ENCODE peak calls at places on chromosomes 11 and 22, in six cellular contexts. One of them, this sample, is unnamed.

GRCh38 chr11:66639066-66639813 is 737 bp downstream of the RBM4 start:
- DNase-seq in HAP-1: no peak
- DNase-seq in stimulated activated CD4-positive, alpha-beta T cell treated with anti-CD3 and anti-CD28 coated beads, Interleukin-12 subunit alpha, Interleukin-12 subunit beta, amount 100 ng/mL, for 48 hours: no peak
- DNase-seq in fibroblast of lung: peak
- DNase-seq in HFFc6: peak
- DNase-seq in left ventricle myocardium superior: no peak
- DNase-seq in this sample: peak

GRCh38 chr11:41250408-41250807 is 209.0 kb downstream of the LRRC4C start:
- DNase-seq in HFFc6: no peak
- DNase-seq in stimulated activated CD4-positive, alpha-beta T cell treated with anti-CD3 and anti-CD28 coated beads, Interleukin-12 subunit alpha, Interleukin-12 subunit beta, amount 100 ng/mL, for 48 hours: no peak
- DNase-seq in left ventricle myocardium superior: no peak
- DNase-seq in HAP-1: no peak
- DNase-seq in fibroblast of lung: no peak
- DNase-seq in this sample: no peak

GRCh38 chr11:31874631-31875191 is 63.6 kb upstream of the PAX6 start:
- DNase-seq in HFFc6: no peak
- DNase-seq in fibroblast of lung: no peak
- DNase-seq in left ventricle myocardium superior: no peak
- DNase-seq in HAP-1: no peak
- DNase-seq in stimulated activated CD4-positive, alpha-beta T cell treated with anti-CD3 and anti-CD28 coated beads, Interleukin-12 subunit alpha, Interleukin-12 subunit beta, amount 100 ng/mL, for 48 hours: no peak
- DNase-seq in this sample: no peak

GRCh38 chr11:65316979-65317786 is 2.5 kb downstream of the CDC42EP2 start:
- DNase-seq in fibroblast of lung: peak
- DNase-seq in left ventricle myocardium superior: peak
- DNase-seq in stimulated activated CD4-positive, alpha-beta T cell treated with anti-CD3 and anti-CD28 coated beads, Interleukin-12 subunit alpha, Interleukin-12 subunit beta, amount 100 ng/mL, for 48 hours: no peak
- DNase-seq in HAP-1: no peak
- DNase-seq in HFFc6: peak
- DNase-seq in this sample: peak

GRCh38 chr11:77340501-77340900 is 39.0 kb upstream of the GDPD4 start:
- DNase-seq in HAP-1: no peak
- DNase-seq in fibroblast of lung: no peak
- DNase-seq in stimulated activated CD4-positive, alpha-beta T cell treated with anti-CD3 and anti-CD28 coated beads, Interleukin-12 subunit alpha, Interleukin-12 subunit beta, amount 100 ng/mL, for 48 hours: no peak
- DNase-seq in left ventricle myocardium superior: no peak
- DNase-seq in HFFc6: no peak
- DNase-seq in this sample: peak

GRCh38 chr11:45180158-45180887 is 33.9 kb downstream of the PRDM11 start:
- DNase-seq in stimulated activated CD4-positive, alpha-beta T cell treated with anti-CD3 and anti-CD28 coated beads, Interleukin-12 subunit alpha, Interleukin-12 subunit beta, amount 100 ng/mL, for 48 hours: no peak
- DNase-seq in left ventricle myocardium superior: peak
- DNase-seq in HFFc6: peak
- DNase-seq in fibroblast of lung: no peak
- DNase-seq in HAP-1: peak
- DNase-seq in this sample: no peak

GRCh38 chr11:39541945-39542351 is 1917.5 kb downstream of the LRRC4C start:
- DNase-seq in HFFc6: no peak
- DNase-seq in fibroblast of lung: no peak
- DNase-seq in HAP-1: no peak
- DNase-seq in left ventricle myocardium superior: no peak
- DNase-seq in stimulated activated CD4-positive, alpha-beta T cell treated with anti-CD3 and anti-CD28 coated beads, Interleukin-12 subunit alpha, Interleukin-12 subunit beta, amount 100 ng/mL, for 48 hours: no peak
- DNase-seq in this sample: no peak

GRCh38 chr11:67375320-67376021 is 2.1 kb upstream of the CLCF1 start:
- DNase-seq in left ventricle myocardium superior: no peak
- DNase-seq in fibroblast of lung: no peak
- DNase-seq in HFFc6: no peak
- DNase-seq in stimulated activated CD4-positive, alpha-beta T cell treated with anti-CD3 and anti-CD28 coated beads, Interleukin-12 subunit alpha, Interleukin-12 subunit beta, amount 100 ng/mL, for 48 hours: no peak
- DNase-seq in HAP-1: no peak
- DNase-seq in this sample: no peak

GRCh38 chr11:44624761-44625221 is 59.3 kb downstream of the CD82 start:
- DNase-seq in fibroblast of lung: no peak
- DNase-seq in left ventricle myocardium superior: no peak
- DNase-seq in HFFc6: no peak
- DNase-seq in stimulated activated CD4-positive, alpha-beta T cell treated with anti-CD3 and anti-CD28 coated beads, Interleukin-12 subunit alpha, Interleukin-12 subunit beta, amount 100 ng/mL, for 48 hours: no peak
- DNase-seq in HAP-1: no peak
- DNase-seq in this sample: no peak

GRCh38 chr11:19372381-19372780 is 131.6 kb upstream of the E2F8 start:
- DNase-seq in left ventricle myocardium superior: no peak
- DNase-seq in HFFc6: no peak
- DNase-seq in HAP-1: no peak
- DNase-seq in fibroblast of lung: no peak
- DNase-seq in stimulated activated CD4-positive, alpha-beta T cell treated with anti-CD3 and anti-CD28 coated beads, Interleukin-12 subunit alpha, Interleukin-12 subunit beta, amount 100 ng/mL, for 48 hours: no peak
- DNase-seq in this sample: no peak

GRCh38 chr11:69483170-69483569 is 1.7 kb downstream of the LINC01488 start:
- DNase-seq in left ventricle myocardium superior: peak
- DNase-seq in stimulated activated CD4-positive, alpha-beta T cell treated with anti-CD3 and anti-CD28 coated beads, Interleukin-12 subunit alpha, Interleukin-12 subunit beta, amount 100 ng/mL, for 48 hours: no peak
- DNase-seq in HFFc6: no peak
- DNase-seq in fibroblast of lung: no peak
- DNase-seq in HAP-1: no peak
- DNase-seq in this sample: no peak

GRCh38 chr11:34251640-34251980 is 106.2 kb downstream of the ABTB2 start:
- DNase-seq in HAP-1: no peak
- DNase-seq in fibroblast of lung: no peak
- DNase-seq in left ventricle myocardium superior: no peak
- DNase-seq in stimulated activated CD4-positive, alpha-beta T cell treated with anti-CD3 and anti-CD28 coated beads, Interleukin-12 subunit alpha, Interleukin-12 subunit beta, amount 100 ng/mL, for 48 hours: no peak
- DNase-seq in HFFc6: peak
- DNase-seq in this sample: peak

GRCh38 chr11:119550330-119550729 is 127.4 kb upstream of the THY1 start:
- DNase-seq in stimulated activated CD4-positive, alpha-beta T cell treated with anti-CD3 and anti-CD28 coated beads, Interleukin-12 subunit alpha, Interleukin-12 subunit beta, amount 100 ng/mL, for 48 hours: no peak
- DNase-seq in HFFc6: no peak
- DNase-seq in left ventricle myocardium superior: no peak
- DNase-seq in HAP-1: no peak
- DNase-seq in fibroblast of lung: peak
- DNase-seq in this sample: peak

GRCh38 chr11:443542-444199 is 1.9 kb upstream of the ANO9 start:
- DNase-seq in HAP-1: no peak
- DNase-seq in left ventricle myocardium superior: peak
- DNase-seq in fibroblast of lung: peak
- DNase-seq in HFFc6: no peak
- DNase-seq in stimulated activated CD4-positive, alpha-beta T cell treated with anti-CD3 and anti-CD28 coated beads, Interleukin-12 subunit alpha, Interleukin-12 subunit beta, amount 100 ng/mL, for 48 hours: no peak
- DNase-seq in this sample: peak

GRCh38 chr22:24146791-24147353 is 34.4 kb upstream of the SUSD2 start:
- DNase-seq in HFFc6: peak
- DNase-seq in HAP-1: no peak
- DNase-seq in stimulated activated CD4-positive, alpha-beta T cell treated with anti-CD3 and anti-CD28 coated beads, Interleukin-12 subunit alpha, Interleukin-12 subunit beta, amount 100 ng/mL, for 48 hours: no peak
- DNase-seq in fibroblast of lung: peak
- DNase-seq in left ventricle myocardium superior: peak
- DNase-seq in this sample: peak

GRCh38 chr11:35689081-35689996 is 26.8 kb downstream of the TRIM44 start:
- DNase-seq in HFFc6: no peak
- DNase-seq in fibroblast of lung: peak
- DNase-seq in HAP-1: no peak
- DNase-seq in stimulated activated CD4-positive, alpha-beta T cell treated with anti-CD3 and anti-CD28 coated beads, Interleukin-12 subunit alpha, Interleukin-12 subunit beta, amount 100 ng/mL, for 48 hours: no peak
- DNase-seq in left ventricle myocardium superior: no peak
- DNase-seq in this sample: no peak

GRCh38 chr11:68398870-68399865 is 61.4 kb upstream of the PPP6R3 start:
- DNase-seq in stimulated activated CD4-positive, alpha-beta T cell treated with anti-CD3 and anti-CD28 coated beads, Interleukin-12 subunit alpha, Interleukin-12 subunit beta, amount 100 ng/mL, for 48 hours: no peak
- DNase-seq in left ventricle myocardium superior: peak
- DNase-seq in HAP-1: no peak
- DNase-seq in HFFc6: no peak
- DNase-seq in fibroblast of lung: no peak
- DNase-seq in this sample: no peak

GRCh38 chr11:118705796-118706545 is 26.5 kb upstream of the TREH start:
- DNase-seq in fibroblast of lung: no peak
- DNase-seq in stimulated activated CD4-positive, alpha-beta T cell treated with anti-CD3 and anti-CD28 coated beads, Interleukin-12 subunit alpha, Interleukin-12 subunit beta, amount 100 ng/mL, for 48 hours: no peak
- DNase-seq in HFFc6: no peak
- DNase-seq in HAP-1: no peak
- DNase-seq in left ventricle myocardium superior: no peak
- DNase-seq in this sample: peak

GRCh38 chr22:30251661-30252226 is 5.2 kb upstream of the LIF start:
- DNase-seq in stimulated activated CD4-positive, alpha-beta T cell treated with anti-CD3 and anti-CD28 coated beads, Interleukin-12 subunit alpha, Interleukin-12 subunit beta, amount 100 ng/mL, for 48 hours: no peak
- DNase-seq in left ventricle myocardium superior: no peak
- DNase-seq in HFFc6: peak
- DNase-seq in HAP-1: no peak
- DNase-seq in fibroblast of lung: peak
- DNase-seq in this sample: peak

GRCh38 chr11:124977006-124977405 is 23.0 kb downstream of the CCDC15 start:
- DNase-seq in HFFc6: no peak
- DNase-seq in fibroblast of lung: peak
- DNase-seq in left ventricle myocardium superior: no peak
- DNase-seq in stimulated activated CD4-positive, alpha-beta T cell treated with anti-CD3 and anti-CD28 coated beads, Interleukin-12 subunit alpha, Interleukin-12 subunit beta, amount 100 ng/mL, for 48 hours: no peak
- DNase-seq in HAP-1: no peak
- DNase-seq in this sample: peak

GRCh38 chr11:285894-286220 is 3.1 kb upstream of the PGGHG start:
- DNase-seq in left ventricle myocardium superior: no peak
- DNase-seq in HAP-1: no peak
- DNase-seq in HFFc6: no peak
- DNase-seq in stimulated activated CD4-positive, alpha-beta T cell treated with anti-CD3 and anti-CD28 coated beads, Interleukin-12 subunit alpha, Interleukin-12 subunit beta, amount 100 ng/mL, for 48 hours: no peak
- DNase-seq in fibroblast of lung: no peak
- DNase-seq in this sample: no peak

GRCh38 chr11:109885006-109885405 is 208.2 kb upstream of the ZC3H12C start:
- DNase-seq in left ventricle myocardium superior: no peak
- DNase-seq in HFFc6: no peak
- DNase-seq in HAP-1: peak
- DNase-seq in fibroblast of lung: no peak
- DNase-seq in stimulated activated CD4-positive, alpha-beta T cell treated with anti-CD3 and anti-CD28 coated beads, Interleukin-12 subunit alpha, Interleukin-12 subunit beta, amount 100 ng/mL, for 48 hours: no peak
- DNase-seq in this sample: no peak

GRCh38 chr11:122248939-122249338 is 132.9 kb upstream of the BLID start:
- DNase-seq in HAP-1: no peak
- DNase-seq in left ventricle myocardium superior: no peak
- DNase-seq in HFFc6: no peak
- DNase-seq in fibroblast of lung: no peak
- DNase-seq in stimulated activated CD4-positive, alpha-beta T cell treated with anti-CD3 and anti-CD28 coated beads, Interleukin-12 subunit alpha, Interleukin-12 subunit beta, amount 100 ng/mL, for 48 hours: no peak
- DNase-seq in this sample: no peak

GRCh38 chr11:61022311-61023085 is 51.0 kb downstream of the CD6 start:
- DNase-seq in HAP-1: no peak
- DNase-seq in fibroblast of lung: no peak
- DNase-seq in left ventricle myocardium superior: no peak
- DNase-seq in stimulated activated CD4-positive, alpha-beta T cell treated with anti-CD3 and anti-CD28 coated beads, Interleukin-12 subunit alpha, Interleukin-12 subunit beta, amount 100 ng/mL, for 48 hours: no peak
- DNase-seq in HFFc6: no peak
- DNase-seq in this sample: no peak

GRCh38 chr11:3203221-3204043 is 15.2 kb downstream of the MRGPRG start:
- DNase-seq in HFFc6: no peak
- DNase-seq in fibroblast of lung: no peak
- DNase-seq in stimulated activated CD4-positive, alpha-beta T cell treated with anti-CD3 and anti-CD28 coated beads, Interleukin-12 subunit alpha, Interleukin-12 subunit beta, amount 100 ng/mL, for 48 hours: no peak
- DNase-seq in left ventricle myocardium superior: peak
- DNase-seq in HAP-1: no peak
- DNase-seq in this sample: peak

GRCh38 chr11:115893701-115894100 is 389.5 kb upstream of the CADM1 start:
- DNase-seq in left ventricle myocardium superior: no peak
- DNase-seq in HAP-1: no peak
- DNase-seq in stimulated activated CD4-positive, alpha-beta T cell treated with anti-CD3 and anti-CD28 coated beads, Interleukin-12 subunit alpha, Interleukin-12 subunit beta, amount 100 ng/mL, for 48 hours: no peak
- DNase-seq in fibroblast of lung: no peak
- DNase-seq in HFFc6: no peak
- DNase-seq in this sample: no peak

GRCh38 chr11:119339581-119340334 is 925 bp downstream of the C1QTNF5 start:
- DNase-seq in stimulated activated CD4-positive, alpha-beta T cell treated with anti-CD3 and anti-CD28 coated beads, Interleukin-12 subunit alpha, Interleukin-12 subunit beta, amount 100 ng/mL, for 48 hours: no peak
- DNase-seq in left ventricle myocardium superior: peak
- DNase-seq in fibroblast of lung: peak
- DNase-seq in HAP-1: no peak
- DNase-seq in HFFc6: no peak
- DNase-seq in this sample: peak

GRCh38 chr22:42553475-42554361 is at the start of gene SERHL2:
- DNase-seq in HAP-1: peak
- DNase-seq in stimulated activated CD4-positive, alpha-beta T cell treated with anti-CD3 and anti-CD28 coated beads, Interleukin-12 subunit alpha, Interleukin-12 subunit beta, amount 100 ng/mL, for 48 hours: peak
- DNase-seq in fibroblast of lung: peak
- DNase-seq in HFFc6: peak
- DNase-seq in left ventricle myocardium superior: peak
- DNase-seq in this sample: peak

GRCh38 chr11:83521647-83522596 is 235.8 kb upstream of the CCDC90B start:
- DNase-seq in HAP-1: no peak
- DNase-seq in fibroblast of lung: peak
- DNase-seq in HFFc6: peak
- DNase-seq in left ventricle myocardium superior: no peak
- DNase-seq in stimulated activated CD4-positive, alpha-beta T cell treated with anti-CD3 and anti-CD28 coated beads, Interleukin-12 subunit alpha, Interleukin-12 subunit beta, amount 100 ng/mL, for 48 hours: no peak
- DNase-seq in this sample: peak

GRCh38 chr11:65315204-65315865 is 669 bp downstream of the CDC42EP2 start:
- DNase-seq in left ventricle myocardium superior: peak
- DNase-seq in stimulated activated CD4-positive, alpha-beta T cell treated with anti-CD3 and anti-CD28 coated beads, Interleukin-12 subunit alpha, Interleukin-12 subunit beta, amount 100 ng/mL, for 48 hours: peak
- DNase-seq in fibroblast of lung: peak
- DNase-seq in HAP-1: peak
- DNase-seq in HFFc6: peak
- DNase-seq in this sample: peak

GRCh38 chr11:57663975-57664374 is 3.9 kb upstream of the ZDHHC5 start:
- DNase-seq in left ventricle myocardium superior: no peak
- DNase-seq in HFFc6: no peak
- DNase-seq in fibroblast of lung: no peak
- DNase-seq in stimulated activated CD4-positive, alpha-beta T cell treated with anti-CD3 and anti-CD28 coated beads, Interleukin-12 subunit alpha, Interleukin-12 subunit beta, amount 100 ng/mL, for 48 hours: no peak
- DNase-seq in HAP-1: no peak
- DNase-seq in this sample: no peak

GRCh38 chr11:67270256-67271211 is 4.3 kb downstream of the GRK2 start:
- DNase-seq in stimulated activated CD4-positive, alpha-beta T cell treated with anti-CD3 and anti-CD28 coated beads, Interleukin-12 subunit alpha, Interleukin-12 subunit beta, amount 100 ng/mL, for 48 hours: no peak
- DNase-seq in HAP-1: no peak
- DNase-seq in left ventricle myocardium superior: peak
- DNase-seq in HFFc6: no peak
- DNase-seq in fibroblast of lung: no peak
- DNase-seq in this sample: peak

This sample was measured in cardiac fibroblast.